ENCODE peak calls at places on chromosomes 1 and 21, in four cellular contexts. H is GM12878, F is K562, A is A549. X is an unnamed sample.

GRCh38 chr1:43893020-43893419 is 40.6 kb upstream of the ARTN start:
- DNase-seq in H (no peak), F (no peak), A (no peak), X (peak; percentile 51)

GRCh38 chr1:56461158-56462127 is 117.9 kb downstream of the PLPP3 start:
- DNase-seq in H (no peak), F (peak; percentile 26), A (no peak), X (no peak)

GRCh38 chr21:45266518-45267389 is 20.9 kb downstream of the POFUT2 start:
- DNase-seq in H (no peak), F (no peak), A (no peak), X (no peak)

GRCh38 chr1:213986020-213986924 is 1.5 kb upstream of the PROX1 start:
- DNase-seq in H (no peak), F (no peak), A (no peak), X (no peak)

GRCh38 chr1:19597463-19598309 is 46.4 kb upstream of the NBL1 start:
- DNase-seq in H (no peak), F (no peak), A (peak; percentile 30), X (peak; percentile 47)

GRCh38 chr1:62311473-62311943 is 7.7 kb downstream of the KANK4 start:
- DNase-seq in H (no peak), F (no peak), A (no peak), X (no peak)

GRCh38 chr1:45348020-45348419 is 7.8 kb upstream of the MUTYH start:
- DNase-seq in H (no peak), F (no peak), A (no peak), X (peak; percentile 28)

GRCh38 chr1:107264561-107264960 is 123.7 kb downstream of the NTNG1 start:
- DNase-seq in H (no peak), F (no peak), A (no peak), X (peak; percentile 20)

DNA sequence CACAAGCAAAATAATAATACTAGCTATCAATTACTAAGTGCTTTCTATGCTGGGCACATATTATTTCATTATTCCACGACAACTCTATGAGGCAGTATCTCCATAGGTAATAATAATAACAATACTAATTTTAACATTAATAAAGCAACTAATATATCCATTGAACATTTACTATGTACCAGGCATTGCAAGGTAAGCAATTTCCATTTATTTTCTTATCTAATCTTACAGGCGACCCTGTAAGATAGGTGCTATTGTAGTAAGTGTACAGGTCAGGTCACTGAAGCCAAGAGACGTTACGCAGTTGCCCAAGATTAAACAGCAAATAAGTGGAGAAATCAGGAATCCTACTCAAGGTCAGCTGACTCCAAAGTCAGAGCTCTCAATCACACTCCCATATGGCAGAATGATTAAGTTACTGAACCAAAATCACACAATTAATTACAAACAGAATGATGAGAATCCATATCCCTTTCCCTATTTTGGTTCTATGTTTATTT is 198.4 kb downstream of the SLC45A1 start:
- DNase-seq in H (no peak), F (no peak), A (no peak), X (no peak)
- TF ChIP-seq RCOR1 in H (no peak), F (no peak), A (no peak), X (no peak)

GRCh38 chr1:2925291-2925690 is 96.0 kb upstream of the ACTRT2 start:
- DNase-seq in H (no peak), F (no peak), A (no peak), X (no peak)

GRCh38 chr1:2920421-2921015 is 100.7 kb upstream of the ACTRT2 start:
- DNase-seq in H (no peak), F (no peak), A (no peak), X (no peak)

GRCh38 chr1:2919826-2920225 is 101.4 kb upstream of the ACTRT2 start:
- DNase-seq in H (no peak), F (no peak), A (no peak), X (no peak)

GRCh38 chr1:2923351-2923750 is 97.9 kb upstream of the ACTRT2 start:
- DNase-seq in H (no peak), F (no peak), A (no peak), X (no peak)

GRCh38 chr1:2921970-2922686 is 99.1 kb upstream of the ACTRT2 start:
- DNase-seq in H (no peak), F (peak; percentile 61), A (peak; percentile 7), X (no peak)
- TF ChIP-seq BHLHE40 in H (no peak), F (no peak), A (no peak), X (no peak)

GRCh38 chr21:32352556-32352955 is 40.3 kb downstream of the URB1 start:
- DNase-seq in H (no peak), F (no peak), A (no peak), X (no peak)
- TF ChIP-seq CEBPB in H (no peak), F (no peak), A (no peak), X (no peak)

GRCh38 chr1:237736372-237737029 is 154.2 kb downstream of the ZP4 start:
- DNase-seq in H (no peak), F (no peak), A (peak; percentile 13), X (peak; percentile 1)
- TF ChIP-seq RCOR1 in H (no peak), F (no peak), A (no peak), X (no peak)

GRCh38 chr1:196690582-196690981 is 38.7 kb downstream of the CFH start:
- DNase-seq in H (no peak), F (no peak), A (no peak), X (no peak)

GRCh38 chr1:196689001-196689400 is 37.2 kb downstream of the CFH start:
- DNase-seq in H (no peak), F (no peak), A (no peak), X (no peak)

GRCh38 chr1:196680107-196680506 is 28.3 kb downstream of the CFH start:
- DNase-seq in H (no peak), F (no peak), A (no peak), X (peak; percentile 60)

DNA sequence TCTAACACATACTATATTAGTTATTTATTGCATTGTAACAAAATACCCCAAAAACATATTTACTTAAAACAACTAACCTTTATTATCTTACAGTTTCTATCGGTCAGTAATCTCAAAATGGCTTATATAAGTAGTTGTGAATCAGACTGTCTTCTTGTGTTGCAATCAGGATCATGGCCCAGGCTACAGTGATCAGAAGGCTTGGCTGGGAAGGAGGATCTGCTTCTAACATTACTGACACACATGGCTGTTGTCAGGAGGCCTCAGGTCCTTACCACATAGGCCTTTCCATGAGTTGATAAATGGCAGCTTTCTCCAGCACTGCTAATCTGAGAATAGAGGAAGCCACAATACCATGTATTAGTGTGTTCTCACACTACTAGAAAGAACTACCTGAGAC is 33.7 kb downstream of the CFH start:
- DNase-seq in H (no peak), F (no peak), A (no peak), X (no peak)
- TF ChIP-seq BHLHE40 in H (no peak), F (no peak), A (no peak), X (no peak)

GRCh38 chr1:53862507-53862906 is 24.4 kb upstream of the NDC1 start:
- DNase-seq in H (no peak), F (no peak), A (no peak), X (no peak)

GRCh38 chr1:53860967-53861411 is 22.9 kb upstream of the NDC1 start:
- DNase-seq in H (no peak), F (peak; percentile 82), A (peak; percentile 56), X (peak; percentile 61)
- TF ChIP-seq CEBPB in H (no peak), F (no peak), A (no peak), X (no peak)

GRCh38 chr1:37476460-37477197 is 2.2 kb downstream of the ZC3H12A start:
- DNase-seq in H (no peak), F (no peak), A (peak; percentile 65), X (peak; percentile 84)
- TF ChIP-seq RCOR1 in H (no peak), F (no peak), A (no peak), X (peak; percentile 52)